ENCODE peak calls at places on chromosomes 11 and 22, in ten cellular contexts. J, F, V, M, U, O, I, H, E and Q are unnamed samples.

GRCh38 chr11:107562647-107563208 is 2.8 kb downstream of the ALKBH8 start:
- DNase-seq in H (no peak), V (peak), U (no peak), J (peak), O (no peak), E (peak), M (peak), F (no peak), I (no peak), Q (peak)

GRCh38 chr11:76657139-76657823 is 13.3 kb downstream of the LRRC32 start:
- DNase-seq in V (no peak), F (no peak), O (no peak), I (no peak), U (no peak), J (no peak), M (no peak), E (no peak), H (no peak), Q (no peak)

GRCh38 chr11:35635933-35636332 is 17.7 kb downstream of the FJX1 start:
- DNase-seq in E (no peak), F (no peak), M (no peak), O (no peak), V (no peak), H (no peak), I (no peak), U (no peak), J (no peak), Q (no peak)

GRCh38 chr11:33942954-33943353 is 51.1 kb upstream of the LMO2 start:
- DNase-seq in U (no peak), J (peak), V (no peak), O (peak), H (no peak), M (no peak), F (peak), E (peak), I (no peak), Q (no peak)

GRCh38 chr22:46931881-46932280 is 169.4 kb downstream of the TBC1D22A start:
- DNase-seq in F (no peak), E (no peak), U (no peak), O (no peak), M (peak), V (no peak), I (no peak), J (no peak), H (no peak), Q (no peak)

GRCh38 chr11:57776101-57776511 is 14.5 kb downstream of the CTNND1 start:
- DNase-seq in I (no peak), F (no peak), O (peak), M (no peak), J (no peak), U (no peak), H (no peak), E (no peak), V (no peak), Q (no peak)

GRCh38 chr22:48886604-48887393 is 940.9 kb downstream of the BRD1 start:
- DNase-seq in U (no peak), E (no peak), H (no peak), O (no peak), J (no peak), V (no peak), F (no peak), M (no peak), I (peak), Q (no peak)

GRCh38 chr11:96267490-96268010 is 75.4 kb downstream of the MAML2 start:
- DNase-seq in V (no peak), U (peak), F (no peak), H (no peak), M (no peak), J (peak), O (no peak), I (no peak), E (peak), Q (no peak)

GRCh38 chr11:68354181-68354872 is 41.9 kb downstream of the LRP5 start:
- DNase-seq in M (peak), F (peak), U (no peak), J (peak), H (peak), E (peak), I (no peak), O (peak), V (no peak), Q (peak)

GRCh38 chr11:111730871-111731591 is 35.2 kb downstream of the PPP2R1B start:
- DNase-seq in F (no peak), M (no peak), V (no peak), U (no peak), J (peak), E (no peak), H (no peak), I (peak), O (no peak), Q (peak)

GRCh38 chr11:120622189-120622912 is 110.8 kb downstream of the GRIK4 start:
- DNase-seq in M (peak), O (no peak), U (no peak), F (no peak), V (peak), H (no peak), I (peak), E (no peak), J (peak), Q (peak)

GRCh38 chr11:112580864-112581263 is 320.2 kb upstream of the PLET1 start:
- DNase-seq in U (no peak), H (no peak), J (peak), E (peak), F (no peak), M (no peak), I (no peak), O (no peak), V (no peak), Q (no peak)

GRCh38 chr11:94788396-94788795 is 20.2 kb downstream of the AMOTL1 start:
- DNase-seq in U (no peak), O (no peak), H (no peak), M (no peak), E (peak), V (no peak), J (no peak), F (no peak), I (no peak), Q (no peak)

GRCh38 chr11:61967177-61967923 is at the start of gene FTH1:
- DNase-seq in I (peak), E (peak), U (peak), F (peak), J (peak), H (peak), O (no peak), V (peak), M (peak), Q (peak)

GRCh38 chr11:104897891-104898684 is at the start of gene CASP12:
- DNase-seq in J (peak), U (no peak), H (no peak), M (no peak), F (no peak), O (no peak), I (no peak), V (no peak), E (no peak), Q (no peak)

GRCh38 chr22:33832558-33833151 is 87.6 kb downstream of the LARGE1 start:
- DNase-seq in J (no peak), V (no peak), M (no peak), H (no peak), U (no peak), O (no peak), F (no peak), E (no peak), I (no peak), Q (no peak)

GRCh38 chr11:8867856-8868705 is 42.9 kb upstream of the AKIP1 start:
- DNase-seq in J (peak), H (no peak), O (no peak), M (no peak), E (peak), F (no peak), U (no peak), V (peak), I (no peak), Q (peak)

GRCh38 chr11:62646825-62647608 is 604 bp upstream of the GANAB start:
- DNase-seq in I (no peak), E (no peak), O (no peak), M (no peak), J (no peak), F (no peak), H (no peak), V (no peak), U (no peak), Q (no peak)

GRCh38 chr11:104522650-104523049 is 358.7 kb upstream of the PDGFD start:
- DNase-seq in M (no peak), O (no peak), V (no peak), J (peak), F (no peak), H (no peak), E (no peak), U (no peak), I (peak), Q (no peak)